ENCODE peak calls at places on chromosomes 6 and 20, in five cellular contexts. D is esophagus muscularis mucosa, K is psoas muscle, X is tibial artery, P is spleen. E is an unnamed sample. For H3K9me3, the result is how much of the 10 kb centered on the place peaks cover.

GRCh38 chr20:34445177-34446065 is 70.8 kb upstream of the DYNLRB1 start:
- DNase-seq in D (no peak), K (no peak), X (no peak), P (no peak), E (no peak)

GRCh38 chr20:5549200-5549599 is 201.0 kb upstream of the SHLD1 start:
- DNase-seq in D (no peak), K (no peak), X (no peak), P (no peak), E (no peak)

GRCh38 chr6:45328523-45328922 is 393 bp downstream of the RUNX2 start:
- DNase-seq in D (no peak), K (no peak), X (no peak), P (no peak), E (no peak)

GRCh38 chr6:67352717-67353116 is 1282.4 kb upstream of the ADGRB3 start:
- DNase-seq in D (no peak), K (no peak), X (no peak), P (no peak), E (no peak)

GRCh38 chr6:99121748-99122147 is 174.0 kb upstream of the FBXL4 start:
- DNase-seq in D (no peak), K (no peak), X (no peak), P (no peak), E (no peak)

GRCh38 chr6:36577298-36577697 is 16.9 kb upstream of the SRSF3 start:
- DNase-seq in D (no peak), K (no peak), X (no peak), P (no peak), E (no peak)

GRCh38 chr6:129749749-129750120 is 39.8 kb upstream of the ARHGAP18 start:
- DNase-seq in D (no peak), K (no peak), X (no peak), P (no peak), E (no peak)

GRCh38 chr20:35561268-35561667 is 19.4 kb downstream of the ERGIC3 start:
- DNase-seq in D (no peak), K (peak), X (no peak), P (no peak), E (peak)

GRCh38 chr6:37279366-37280134 is 21.6 kb upstream of the TMEM217 start:
- DNase-seq in D (no peak), K (peak), X (peak), P (no peak), E (no peak)

GRCh38 chr20:37986873-37987601 is 46.2 kb downstream of the TTI1 start:
- DNase-seq in D (no peak), K (peak), X (peak), P (no peak), E (peak)

GRCh38 chr6:119273799-119274595 is 75.6 kb downstream of the MAN1A1 start:
- DNase-seq in D (no peak), K (no peak), X (no peak), P (no peak), E (no peak)

GRCh38 chr6:16591681-16592549 is 169.3 kb downstream of the ATXN1 start:
- DNase-seq in D (peak), K (no peak), X (no peak), P (no peak), E (no peak)

GRCh38 chr6:42714098-42714761 is 8.2 kb downstream of the PRPH2 start:
- DNase-seq in D (no peak), K (no peak), X (no peak), P (no peak), E (no peak)

GRCh38 chr6:40112350-40112749 is 178.1 kb upstream of the MOCS1 start:
- DNase-seq in D (no peak), K (no peak), X (no peak), P (no peak), E (no peak)

GRCh38 chr6:101614774-101615173 is 221.3 kb downstream of the GRIK2 start:
- DNase-seq in D (no peak), K (no peak), X (no peak), P (no peak), E (no peak)

GRCh38 chr6:22432060-22432459 is 135.2 kb upstream of the PRL start:
- DNase-seq in D (no peak), K (no peak), X (no peak), P (no peak), E (no peak)
- H3K9me3 ChIP-seq in D (under half), K (under half), X (under half), P (under half), E (under half)

GRCh38 chr6:168286116-168286515 is 33.5 kb downstream of the DACT2 start:
- DNase-seq in D (no peak), K (no peak), X (peak), P (peak), E (no peak)
- H3K9me3 ChIP-seq in D (under half), K (under half), X (under half), P (under half), E (under half)

GRCh38 chr6:169996652-169997051 is 245.2 kb downstream of the ERMARD start:
- DNase-seq in D (no peak), K (no peak), X (no peak), P (no peak), E (no peak)

GRCh38 chr6:169998457-169998856 is 247.0 kb downstream of the ERMARD start:
- DNase-seq in D (no peak), K (no peak), X (no peak), P (no peak), E (no peak)

GRCh38 chr6:169999367-169999766 is 247.9 kb downstream of the ERMARD start:
- DNase-seq in D (no peak), K (no peak), X (no peak), P (no peak), E (no peak)

GRCh38 chr6:169997187-169997929 is 245.9 kb downstream of the ERMARD start:
- DNase-seq in D (no peak), K (no peak), X (no peak), P (peak), E (no peak)

DNA sequence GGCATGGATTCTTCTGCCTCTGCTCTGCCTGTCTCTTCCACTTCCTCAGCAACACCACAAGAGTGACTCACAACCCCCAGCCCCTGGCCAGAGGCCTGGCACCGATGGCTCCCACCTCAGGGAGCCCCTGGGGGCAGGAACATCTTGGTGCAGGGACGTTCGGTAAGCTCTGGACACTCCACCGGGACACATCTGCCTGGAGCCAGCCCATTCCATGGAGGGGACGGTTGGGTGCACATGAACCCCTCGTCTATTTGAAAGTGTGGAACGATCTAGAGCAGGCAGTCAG is 246.5 kb downstream of the ERMARD start:
- DNase-seq in D (no peak), K (no peak), X (no peak), P (peak), E (no peak)
- H3K9me3 ChIP-seq in D (under half), K (under half), X (under half), P (under half), E (under half)

DNA sequence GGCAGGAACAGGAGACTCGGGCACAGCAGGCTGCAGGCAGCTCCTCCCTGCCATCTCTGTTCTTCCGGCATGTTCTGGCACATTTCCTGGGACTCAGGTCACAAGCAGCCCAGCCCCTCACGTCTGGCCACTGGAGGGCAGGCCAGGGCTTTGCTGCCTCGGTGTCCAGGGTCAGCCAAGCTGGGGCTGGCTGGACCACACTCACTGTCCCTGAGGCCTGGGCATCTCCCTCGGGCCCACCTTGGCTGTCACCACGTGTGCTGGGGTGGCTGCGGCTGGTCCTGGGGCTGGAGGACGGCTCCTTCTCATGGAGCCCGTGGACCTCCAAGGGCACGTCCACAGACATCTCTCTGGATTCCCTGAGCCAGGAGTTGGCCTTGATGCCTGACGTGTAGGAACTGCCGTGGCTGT is 18.5 kb downstream of the FRMD1 start:
- DNase-seq in D (no peak), K (peak), X (peak), P (no peak), E (no peak)
- H3K9me3 ChIP-seq in D (under half), K (under half), X (under half), P (under half), E (under half)

GRCh38 chr20:59802018-59802417 is 131.4 kb downstream of the SYCP2 start:
- DNase-seq in D (peak), K (no peak), X (no peak), P (no peak), E (peak)

GRCh38 chr20:59802471-59803221 is 130.8 kb downstream of the SYCP2 start:
- DNase-seq in D (peak), K (no peak), X (no peak), P (peak), E (peak)

GRCh38 chr20:59805266-59805665 is 128.2 kb downstream of the SYCP2 start:
- DNase-seq in D (peak), K (no peak), X (no peak), P (peak), E (peak)

GRCh38 chr20:59804347-59804746 is 129.1 kb downstream of the SYCP2 start:
- DNase-seq in D (no peak), K (no peak), X (no peak), P (no peak), E (peak)

DNA sequence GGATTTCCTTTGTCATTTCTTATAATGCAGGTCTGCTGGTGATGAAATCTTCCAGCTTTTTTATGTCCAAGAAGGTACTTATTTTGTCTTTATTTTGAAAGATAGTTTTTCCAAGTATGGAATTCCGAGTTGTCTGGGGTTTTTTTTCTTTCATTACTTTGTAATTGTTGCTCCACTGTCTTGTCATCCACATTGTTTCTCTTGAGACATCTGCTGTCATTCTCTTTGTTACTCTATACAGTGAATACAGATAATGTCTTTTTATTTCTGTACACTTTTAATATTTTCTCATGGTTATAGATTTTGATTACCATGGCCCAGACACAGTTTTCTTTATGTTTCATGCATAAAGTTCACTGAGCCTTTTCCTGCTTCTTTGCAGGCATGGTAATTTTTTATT is 133.1 kb downstream of the SYCP2 start:
- DNase-seq in D (no peak), K (no peak), X (no peak), P (no peak), E (no peak)
- H3K9me3 ChIP-seq in D (under half), K (under half), X (under half), P (under half), E (under half)

GRCh38 chr20:61601853-61602252 is 349.8 kb downstream of the CDH4 start:
- DNase-seq in D (no peak), K (no peak), X (no peak), P (no peak), E (no peak)
- H3K9me3 ChIP-seq in D (under half), K (under half), X (under half), P (under half), E (under half)

GRCh38 chr6:157682856-157683481 is 140.1 kb upstream of the SNX9 start:
- DNase-seq in D (no peak), K (no peak), X (no peak), P (no peak), E (no peak)
- H3K9me3 ChIP-seq in D (under half), K (under half), X (under half), P (under half), E (under half)

DNA sequence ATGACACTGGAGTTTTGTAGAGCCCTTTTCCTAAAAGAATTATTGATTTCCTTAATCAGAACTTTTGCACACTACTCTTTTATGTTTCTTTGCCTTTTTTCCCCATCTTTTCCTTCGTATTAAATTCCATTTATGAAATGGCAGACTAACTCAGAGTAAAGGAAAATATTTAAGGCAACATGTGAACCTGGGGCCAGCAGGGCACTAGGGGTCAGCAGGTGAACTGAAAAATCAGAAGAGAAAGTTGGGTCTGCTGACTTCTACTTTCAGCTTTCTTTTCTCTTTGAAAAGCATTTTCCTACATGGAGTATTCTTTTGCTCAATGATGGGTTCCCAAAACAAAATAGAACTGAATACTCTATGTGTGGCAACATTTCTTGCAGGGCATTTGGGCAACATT is 226.6 kb upstream of the EXOC2 start:
- DNase-seq in D (no peak), K (no peak), X (no peak), P (no peak), E (no peak)
- H3K9me3 ChIP-seq in D (under half), K (under half), X (under half), P (under half), E (under half)

GRCh38 chr6:167662104-167662880 is 164.4 kb upstream of the AFDN start:
- DNase-seq in D (no peak), K (no peak), X (no peak), P (peak), E (no peak)

GRCh38 chr6:167662881-167663205 is 163.9 kb upstream of the AFDN start:
- DNase-seq in D (no peak), K (no peak), X (no peak), P (no peak), E (no peak)

GRCh38 chr6:167661456-167662103 is 165.1 kb upstream of the AFDN start:
- DNase-seq in D (no peak), K (no peak), X (no peak), P (peak), E (no peak)

GRCh38 chr6:167659016-167659415 is 167.7 kb upstream of the AFDN start:
- DNase-seq in D (no peak), K (no peak), X (no peak), P (peak), E (no peak)

DNA sequence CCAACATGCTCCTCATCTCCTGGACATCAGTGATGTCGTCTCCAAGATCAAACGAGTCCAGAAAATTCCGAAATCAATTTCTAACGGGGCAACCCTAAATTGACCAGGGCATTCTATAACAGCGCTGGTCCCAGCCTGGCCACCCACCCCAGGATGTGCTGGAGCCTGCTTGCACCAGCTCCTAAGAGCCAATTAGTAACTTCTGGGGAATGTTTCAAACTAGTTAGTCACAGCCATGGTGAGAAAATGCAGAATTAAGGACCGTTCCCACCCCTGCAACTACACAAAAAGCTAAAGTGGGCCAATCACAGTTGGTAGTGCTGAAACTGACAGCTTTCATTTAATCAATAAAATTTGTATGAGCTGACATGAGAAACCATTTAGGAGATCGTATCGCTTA is 165.8 kb upstream of the AFDN start:
- DNase-seq in D (no peak), K (no peak), X (no peak), P (peak), E (no peak)
- H3K9me3 ChIP-seq in D (under half), K (under half), X (under half), P (under half), E (under half)

E was measured in lung.